ENCODE peak calls at places on chromosome 1, in four cellular contexts. L, P, E and S are unnamed samples.

GRCh38 chr1:245807954-245808719 is 653.4 kb downstream of the KIF26B start:
- DNase-seq in L (no peak), P (no peak), E (no peak), S (no peak)

GRCh38 chr1:97898948-97899347 is 21.9 kb downstream of the DPYD start:
- DNase-seq in P (no peak), L (no peak), E (no peak), S (no peak)

GRCh38 chr1:40861227-40862003 is 748 bp downstream of the CITED4 start:
- DNase-seq in P (no peak), L (no peak), E (no peak), S (peak)

GRCh38 chr1:44035726-44036408 is 4.6 kb upstream of the SLC6A9 start:
- DNase-seq in E (no peak), P (no peak), L (no peak), S (no peak)

GRCh38 chr1:232301246-232301645 is 328.7 kb downstream of the SIPA1L2 start:
- DNase-seq in L (no peak), P (no peak), E (no peak), S (no peak)

GRCh38 chr1:31111290-31111951 is 45.9 kb upstream of the PUM1 start:
- DNase-seq in L (peak), P (peak), E (no peak), S (peak)

GRCh38 chr1:228664399-228664914 is 70.8 kb upstream of the RHOU start:
- DNase-seq in P (peak), L (peak), E (peak), S (peak)

GRCh38 chr1:154342836-154343472 is 17.6 kb downstream of the ATP8B2 start:
- DNase-seq in E (peak), L (no peak), P (no peak), S (no peak)

GRCh38 chr1:224168859-224169380 is 14.1 kb upstream of the DEGS1 start:
- DNase-seq in E (no peak), L (peak), P (no peak), S (no peak)

GRCh38 chr1:17603091-17603841 is 63.8 kb downstream of the ARHGEF10L start:
- DNase-seq in P (peak), E (no peak), L (no peak), S (no peak)

GRCh38 chr1:167266965-167267364 is 46.3 kb downstream of the POU2F1 start:
- DNase-seq in P (no peak), E (no peak), L (no peak), S (no peak)

GRCh38 chr1:109617291-109617801 is 2.1 kb downstream of the GNAT2 start:
- DNase-seq in E (no peak), L (peak), P (no peak), S (peak)

GRCh38 chr1:8477199-8477982 is 159.5 kb downstream of the SLC45A1 start:
- DNase-seq in E (no peak), L (peak), P (no peak), S (no peak)

GRCh38 chr1:182109780-182110179 is 48.3 kb upstream of the ZNF648 start:
- DNase-seq in E (no peak), L (no peak), P (no peak), S (no peak)

GRCh38 chr1:172761581-172762025 is 102.7 kb downstream of the FASLG start:
- DNase-seq in P (no peak), L (peak), E (no peak), S (no peak)

GRCh38 chr1:115706774-115707425 is 61.6 kb downstream of the CASQ2 start:
- DNase-seq in L (peak), P (no peak), E (no peak), S (peak)

GRCh38 chr1:165773324-165773965 is 4.8 kb upstream of the TMCO1 start:
- DNase-seq in L (no peak), E (no peak), P (no peak), S (peak)

GRCh38 chr1:196306421-196306820 is 301.8 kb downstream of the KCNT2 start:
- DNase-seq in P (no peak), L (no peak), E (no peak), S (peak)

GRCh38 chr1:189429610-189430009 is 1048.1 kb downstream of the BRINP3 start:
- DNase-seq in L (no peak), E (no peak), P (no peak), S (no peak)

GRCh38 chr1:198295975-198296374 is 139.2 kb downstream of the NEK7 start:
- DNase-seq in L (no peak), P (no peak), E (no peak), S (no peak)